ENCODE peak calls at places on chromosomes 16 and 17, in nine cellular contexts. E is HepG2, Q is body of pancreas, S is heart left ventricle, M is lower leg skin, G is right lobe of liver, Z is ovary, X is uterus, J is breast epithelium. Y is an unnamed sample.

GRCh38 chr16:86024210-86024609 is 125.2 kb downstream of the IRF8 start:
- DNase-seq in M (no peak), X (no peak), S (no peak), Q (no peak), Z (no peak), J (no peak), G (no peak), E (no peak), Y (no peak)

GRCh38 chr17:70492368-70492767 is 323.0 kb downstream of the KCNJ2 start:
- DNase-seq in X (no peak), Z (no peak), M (no peak), Q (no peak), J (no peak), G (no peak), E (no peak), S (no peak), Y (no peak)

GRCh38 chr16:46801428-46802049 is 29.4 kb downstream of the C16orf87 start:
- DNase-seq in Q (no peak), M (no peak), Z (no peak), J (no peak), X (no peak), E (peak), S (no peak), G (no peak), Y (no peak)

GRCh38 chr16:28846933-28847273 is 755 bp upstream of the TUFM start:
- DNase-seq in Z (no peak), J (no peak), E (no peak), G (no peak), X (no peak), M (no peak), Q (no peak), S (no peak), Y (no peak)

GRCh38 chr16:89122322-89122831 is 28.7 kb downstream of the ACSF3 start:
- DNase-seq in X (no peak), G (no peak), E (no peak), Z (no peak), S (peak), J (no peak), M (no peak), Q (no peak), Y (peak)

GRCh38 chr16:49937886-49938285 is 82.0 kb upstream of the ZNF423 start:
- DNase-seq in Z (no peak), J (no peak), E (no peak), G (peak), M (no peak), Q (no peak), X (no peak), S (no peak), Y (no peak)

GRCh38 chr17:73934696-73935095 is 268.8 kb upstream of the RPL38 start:
- DNase-seq in X (no peak), M (no peak), Q (no peak), Z (no peak), J (no peak), G (no peak), E (no peak), S (no peak), Y (no peak)

GRCh38 chr17:75839942-75840778 is 4.0 kb downstream of the UNC13D start:
- DNase-seq in M (no peak), G (no peak), E (no peak), Q (peak), X (no peak), Z (no peak), S (no peak), J (no peak), Y (no peak)

GRCh38 chr16:4692460-4693295 is 684 bp upstream of the NUDT16L1 start:
- DNase-seq in Z (no peak), J (no peak), S (peak), E (no peak), G (no peak), Q (no peak), M (no peak), X (no peak), Y (no peak)

GRCh38 chr17:38341035-38341721 is 2.6 kb downstream of the GPR179 start:
- DNase-seq in S (peak), G (peak), Z (peak), X (no peak), E (peak), J (no peak), M (no peak), Q (peak), Y (peak)

GRCh38 chr17:35795007-35795870 is at the start of gene MMP28:
- DNase-seq in Q (peak), Z (no peak), G (peak), E (no peak), M (no peak), S (peak), X (no peak), J (no peak), Y (peak)

GRCh38 chr16:84426804-84427203 is 58.5 kb downstream of the ATP2C2 start:
- DNase-seq in M (no peak), Q (no peak), J (no peak), S (no peak), G (no peak), X (no peak), E (no peak), Z (no peak), Y (no peak)

GRCh38 chr17:83079766-83080616 is 582 bp downstream of the METRNL start:
- DNase-seq in M (no peak), S (no peak), Q (no peak), E (no peak), J (no peak), X (no peak), Z (peak), G (no peak), Y (no peak)

GRCh38 chr16:31868701-31869167 is 4.9 kb upstream of the ZNF267 start:
- DNase-seq in G (peak), M (peak), J (peak), E (peak), Z (peak), Q (peak), S (peak), X (peak), Y (peak)

GRCh38 chr16:14420721-14421488 is 209.2 kb downstream of the PARN start:
- DNase-seq in S (no peak), E (peak), X (no peak), G (peak), J (no peak), Q (no peak), Z (no peak), M (no peak), Y (no peak)

GRCh38 chr17:32471652-32472051 is 15.1 kb upstream of the CDK5R1 start:
- DNase-seq in G (no peak), S (no peak), Z (no peak), M (no peak), X (no peak), Q (no peak), E (no peak), J (no peak), Y (no peak)

GRCh38 chr17:6479626-6480324 is 35.5 kb downstream of the PIMREG start:
- DNase-seq in E (no peak), S (no peak), Z (no peak), M (no peak), J (no peak), X (no peak), G (no peak), Q (no peak), Y (no peak)

GRCh38 chr17:56886288-56886721 is 27.5 kb downstream of the TRIM25 start:
- DNase-seq in Z (no peak), E (peak), M (no peak), J (no peak), X (no peak), G (no peak), Q (no peak), S (no peak), Y (peak)

GRCh38 chr17:8231701-8232100 is 16.2 kb downstream of the CTC1 start:
- DNase-seq in M (no peak), J (no peak), X (no peak), S (no peak), Z (no peak), G (no peak), Q (no peak), E (no peak), Y (no peak)

GRCh38 chr17:74444406-74444805 is 12.5 kb downstream of the GPRC5C start:
- DNase-seq in Q (peak), E (no peak), S (peak), Z (peak), G (peak), M (peak), X (peak), J (no peak), Y (no peak)

GRCh38 chr16:72244853-72245252 is 72.9 kb upstream of the PMFBP1 start:
- DNase-seq in Z (no peak), M (no peak), S (no peak), G (no peak), J (no peak), X (no peak), Q (no peak), E (no peak), Y (no peak)

GRCh38 chr17:71055128-71055527 is 885.8 kb downstream of the KCNJ2 start:
- DNase-seq in G (no peak), X (no peak), Z (no peak), E (no peak), S (no peak), J (no peak), Q (no peak), M (no peak), Y (no peak)

GRCh38 chr16:86517652-86518258 is 7.4 kb downstream of the FOXF1 start:
- DNase-seq in G (peak), X (peak), E (peak), S (peak), M (no peak), J (no peak), Q (peak), Z (no peak), Y (peak)

GRCh38 chr17:48293319-48294192 is 136.5 kb downstream of the SKAP1 start:
- DNase-seq in Z (no peak), S (no peak), Q (no peak), M (no peak), J (no peak), G (no peak), E (no peak), X (no peak), Y (no peak)

GRCh38 chr16:12874135-12874534 is 27.3 kb upstream of the SHISA9 start:
- DNase-seq in G (no peak), M (no peak), J (no peak), S (no peak), Q (no peak), E (no peak), Z (no peak), X (no peak), Y (no peak)

GRCh38 chr16:15876503-15876902 is 11.9 kb downstream of the CEP20 start:
- DNase-seq in Z (no peak), X (no peak), G (no peak), J (no peak), Q (no peak), M (no peak), S (no peak), E (no peak), Y (no peak)

GRCh38 chr17:65888649-65889048 is 303.3 kb downstream of the CEP112 start:
- DNase-seq in X (no peak), J (no peak), E (no peak), M (no peak), G (no peak), S (no peak), Z (no peak), Q (no peak), Y (no peak)

GRCh38 chr16:26765087-26765486 is 301.6 kb upstream of the C16orf82 start:
- DNase-seq in E (peak), Z (no peak), G (no peak), X (no peak), S (no peak), J (no peak), M (no peak), Q (no peak), Y (no peak)

GRCh38 chr16:30066882-30067583 is 1.5 kb downstream of the ALDOA start:
- DNase-seq in X (peak), M (no peak), G (peak), Q (peak), E (no peak), S (peak), Z (peak), J (no peak), Y (peak)

GRCh38 chr16:30090607-30091332 is 954 bp downstream of the TBX6 start:
- DNase-seq in E (no peak), G (no peak), S (no peak), M (no peak), X (no peak), Z (peak), J (no peak), Q (no peak), Y (no peak)

GRCh38 chr17:32482568-32483320 is 4.0 kb upstream of the CDK5R1 start:
- DNase-seq in G (no peak), E (no peak), Z (no peak), M (no peak), Q (no peak), S (no peak), J (no peak), X (no peak), Y (no peak)

GRCh38 chr17:1486802-1487695 is 5.4 kb downstream of the MYO1C start:
- DNase-seq in J (peak), E (no peak), Z (peak), M (peak), Q (peak), X (peak), S (peak), G (peak), Y (peak)

GRCh38 chr17:9768381-9768934 is 22.9 kb downstream of the DHRS7C start:
- DNase-seq in J (no peak), E (peak), S (no peak), G (no peak), Z (no peak), M (no peak), X (no peak), Q (no peak), Y (no peak)

GRCh38 chr17:69326302-69327059 is 452 bp downstream of the ABCA5 start:
- DNase-seq in Z (no peak), J (no peak), G (no peak), Q (no peak), S (no peak), E (peak), X (no peak), M (peak), Y (no peak)

GRCh38 chr17:29151567-29151966 is 28.6 kb downstream of the MYO18A start:
- DNase-seq in E (peak), M (no peak), Q (peak), X (no peak), G (no peak), Z (no peak), S (no peak), J (no peak), Y (no peak)

GRCh38 chr16:53549970-53550406 is 47.0 kb upstream of the AKTIP start:
- DNase-seq in S (peak), G (peak), M (peak), Z (peak), J (peak), Q (peak), E (peak), X (peak), Y (peak)

GRCh38 chr17:16406742-16407674 is 8.4 kb upstream of the TRPV2 start:
- DNase-seq in Q (peak), E (no peak), Z (peak), G (no peak), S (peak), X (peak), M (no peak), J (no peak), Y (peak)

GRCh38 chr17:8124350-8125195 is 667 bp upstream of the HES7 start:
- DNase-seq in G (no peak), M (no peak), J (no peak), X (no peak), S (no peak), E (no peak), Z (no peak), Q (peak), Y (no peak)

GRCh38 chr17:58006563-58006923 is 503 bp downstream of the SRSF1 start:
- DNase-seq in Z (peak), J (peak), X (peak), Q (peak), G (peak), E (peak), S (peak), M (peak), Y (peak)

GRCh38 chr17:58004060-58004459 is 3.0 kb downstream of the SRSF1 start:
- DNase-seq in Z (no peak), Q (no peak), M (no peak), J (no peak), G (no peak), E (no peak), X (no peak), S (no peak), Y (no peak)

GRCh38 chr17:58006924-58007780 is at the start of gene SRSF1:
- DNase-seq in Q (peak), M (peak), J (peak), G (peak), Z (peak), X (peak), E (peak), S (peak), Y (peak)

GRCh38 chr17:58005728-58006562 is 1.1 kb downstream of the SRSF1 start:
- DNase-seq in Q (no peak), E (no peak), S (no peak), Z (no peak), M (no peak), J (no peak), X (no peak), G (no peak), Y (no peak)

DNA sequence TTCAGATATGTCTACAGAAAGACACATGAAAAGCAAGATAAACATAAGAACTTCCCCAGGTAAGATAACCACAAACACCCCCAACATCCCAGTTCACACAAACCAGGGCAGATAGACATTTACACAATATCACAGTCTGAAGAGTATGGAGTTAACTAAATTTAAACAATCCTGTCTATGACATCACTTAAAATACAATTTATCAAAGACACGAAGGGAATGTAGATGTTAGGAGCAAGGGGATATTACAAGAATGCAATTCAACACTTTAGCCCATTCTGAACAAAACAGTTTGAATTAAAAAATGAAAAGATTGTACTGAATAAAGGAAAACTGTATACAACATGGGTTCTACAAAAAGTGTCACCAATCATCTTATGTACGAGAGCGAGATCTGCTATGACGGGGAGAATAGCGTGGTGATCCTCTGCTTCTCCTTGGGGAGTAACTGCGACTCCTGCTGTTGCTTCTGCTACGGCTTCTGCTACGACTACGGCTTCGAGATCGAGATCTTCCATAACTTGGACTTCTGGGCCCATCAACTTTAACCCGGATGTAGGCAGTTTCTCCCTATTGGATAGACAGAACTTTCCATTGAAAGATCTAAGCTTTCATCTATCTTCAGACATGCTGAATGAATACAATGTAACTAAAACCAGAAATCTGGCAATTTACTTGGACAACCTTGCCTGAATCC is 1.9 kb downstream of the SRSF1 start:
- DNase-seq in M (no peak), J (no peak), Q (no peak), X (no peak), G (no peak), Z (no peak), S (no peak), E (no peak), Y (no peak)
- TF ChIP-seq POLR2A in M (no peak), J (no peak), Q (no peak), X (no peak), G (no peak), Z (no peak), S (no peak), E (no peak), Y (no peak)

GRCh38 chr17:37051839-37052238 is 103.1 kb downstream of the AATF start:
- DNase-seq in Z (no peak), M (no peak), G (peak), Q (no peak), E (no peak), J (no peak), S (no peak), X (no peak), Y (peak)

GRCh38 chr17:37048806-37049205 is 100.1 kb downstream of the AATF start:
- DNase-seq in Q (no peak), G (no peak), J (no peak), E (no peak), M (no peak), X (no peak), S (no peak), Z (no peak), Y (no peak)

GRCh38 chr17:37045271-37045946 is 96.7 kb downstream of the AATF start:
- DNase-seq in Q (no peak), M (no peak), E (no peak), Z (no peak), S (no peak), X (no peak), J (no peak), G (no peak), Y (no peak)

GRCh38 chr17:37050905-37051304 is 102.2 kb downstream of the AATF start:
- DNase-seq in G (no peak), Z (no peak), E (no peak), J (no peak), Q (no peak), S (no peak), M (no peak), X (no peak), Y (no peak)

DNA sequence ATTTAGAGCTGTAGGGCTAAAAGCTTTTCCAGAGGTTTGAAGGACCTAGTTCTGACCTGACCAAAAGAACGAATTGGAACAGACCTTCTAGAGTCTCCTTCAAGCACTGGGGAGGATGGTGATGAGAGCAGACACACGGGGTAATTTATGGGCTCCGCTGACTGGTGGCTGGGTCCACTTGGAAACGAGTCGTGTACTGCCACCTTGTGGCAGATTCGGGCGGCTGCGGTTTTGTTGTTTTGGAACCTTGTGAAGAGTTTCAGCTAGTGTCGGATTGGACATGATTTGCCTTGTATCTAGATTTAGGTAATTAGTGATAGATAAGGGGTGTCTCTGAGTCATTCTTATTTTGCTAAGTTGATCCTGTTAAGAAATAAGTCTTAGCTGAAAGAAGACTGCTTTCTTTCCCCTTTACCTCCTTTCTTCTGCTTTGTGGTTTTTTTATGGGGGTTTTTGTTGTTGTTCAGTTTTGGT is 98.9 kb downstream of the AATF start:
- DNase-seq in Z (peak), J (peak), Q (peak), X (peak), M (peak), E (peak), G (peak), S (peak), Y (peak)
- TF ChIP-seq CTCF in Z (peak), J (peak), Q (peak), X (peak), M (peak), E (peak), G (peak), S (peak), Y (peak)

GRCh38 chr17:81977211-81978091 is at the start of gene ASPSCR1:
- DNase-seq in X (peak), E (peak), S (peak), Q (peak), J (peak), G (peak), M (peak), Z (peak), Y (peak)
- TF ChIP-seq POLR2A in X (peak), E (peak), S (peak), Q (peak), J (no peak), G (peak), M (no peak), Z (peak), Y (peak)

GRCh38 chr16:68380348-68380670 is 68.0 kb downstream of the SMPD3 start:
- DNase-seq in J (no peak), X (no peak), Q (no peak), S (peak), G (no peak), E (no peak), Z (no peak), M (no peak), Y (no peak)

GRCh38 chr16:68383858-68384257 is 64.5 kb downstream of the SMPD3 start:
- DNase-seq in G (no peak), E (no peak), Q (no peak), X (no peak), Z (no peak), M (no peak), J (no peak), S (no peak), Y (no peak)

GRCh38 chr16:68380676-68381362 is 67.5 kb downstream of the SMPD3 start:
- DNase-seq in Q (no peak), M (no peak), J (no peak), X (no peak), E (no peak), G (no peak), S (no peak), Z (no peak), Y (no peak)

GRCh38 chr16:68381363-68381724 is 67.0 kb downstream of the SMPD3 start:
- DNase-seq in M (no peak), Q (no peak), E (no peak), G (no peak), S (no peak), J (no peak), Z (no peak), X (no peak), Y (no peak)

DNA sequence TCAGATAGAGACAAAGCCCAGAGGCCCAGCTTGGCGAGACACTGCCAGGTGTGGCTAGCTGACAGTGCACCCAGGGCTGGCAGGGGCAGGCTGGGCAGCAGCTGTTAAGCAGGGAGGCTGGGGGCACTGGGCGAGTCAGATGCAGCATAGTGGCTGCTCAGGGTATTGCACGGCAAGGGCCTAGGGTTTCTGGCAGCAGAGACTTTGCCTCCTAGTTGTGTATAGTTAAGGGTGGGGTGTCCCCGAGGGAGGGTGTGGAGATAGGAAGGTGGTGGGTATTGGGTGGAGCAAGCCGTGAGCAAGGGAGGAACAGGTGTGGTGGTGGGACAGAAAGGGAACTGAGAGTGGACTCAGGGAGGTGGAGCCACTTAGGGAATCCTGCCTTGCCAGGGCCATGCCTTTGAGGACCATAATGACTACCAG is 66.0 kb downstream of the SMPD3 start:
- DNase-seq in Q (no peak), G (no peak), E (no peak), J (no peak), S (no peak), X (no peak), M (no peak), Z (no peak), Y (peak)
- TF ChIP-seq CTCF in Q (peak), G (no peak), E (peak), J (no peak), S (no peak), X (no peak), M (no peak), Z (no peak), Y (peak)